ENCODE peak calls at places on chromosomes 6 and 20, in seven cellular contexts. X is suprapubic skin, Q is GM23338, F is stomach, M is HL-60, T is endothelial cell of umbilical vein, O is breast epithelium. P is an unnamed sample. For H3K27me3, the result is how much of the 10 kb centered on the place peaks cover.

GRCh38 chr6:135921176-135921575 is 69.7 kb downstream of the PDE7B start:
- DNase-seq in X (no peak), Q (no peak), F (no peak), M (no peak), T (no peak), O (no peak), P (no peak)

GRCh38 chr6:38460216-38460615 is 179.5 kb downstream of the BTBD9 start:
- DNase-seq in X (no peak), Q (no peak), F (no peak), M (no peak), T (no peak), O (no peak), P (no peak)

GRCh38 chr20:4165984-4166725 is 150.8 kb upstream of the RNF24 start:
- DNase-seq in X (no peak), Q (no peak), F (no peak), M (no peak), T (no peak), O (no peak), P (no peak)

GRCh38 chr20:10708342-10709185 is 34.8 kb upstream of the JAG1 start:
- DNase-seq in X (no peak), Q (no peak), F (no peak), M (no peak), T (peak), O (no peak), P (no peak)

GRCh38 chr20:47586648-47587306 is 85.1 kb downstream of the NCOA3 start:
- DNase-seq in X (no peak), Q (peak), F (no peak), M (no peak), T (no peak), O (no peak), P (no peak)

GRCh38 chr6:113876654-113877053 is 19.5 kb downstream of the MARCKS start:
- DNase-seq in X (no peak), Q (peak), F (no peak), M (no peak), T (no peak), O (no peak), P (no peak)

GRCh38 chr20:41428285-41428684 is 61.7 kb upstream of the EMILIN3 start:
- DNase-seq in X (no peak), Q (no peak), F (no peak), M (no peak), T (no peak), O (no peak), P (no peak)

GRCh38 chr6:122028933-122029332 is 370.5 kb upstream of the HSF2 start:
- DNase-seq in X (no peak), Q (no peak), F (no peak), M (no peak), T (no peak), O (no peak), P (no peak)

GRCh38 chr20:50281831-50282591 is 91.4 kb downstream of the CEBPB start:
- DNase-seq in X (no peak), Q (peak), F (no peak), M (peak), T (no peak), O (no peak), P (no peak)

GRCh38 chr6:72739368-72739779 is 117.5 kb downstream of the KCNQ5 start:
- DNase-seq in X (no peak), Q (no peak), F (no peak), M (no peak), T (no peak), O (no peak), P (no peak)

GRCh38 chr6:22145823-22146379 is 150.9 kb downstream of the PRL start:
- DNase-seq in X (peak), Q (peak), F (no peak), M (peak), T (peak), O (no peak), P (no peak)

GRCh38 chr20:45823949-45824835 is 2.9 kb downstream of the TNNC2 start:
- DNase-seq in X (no peak), Q (peak), F (peak), M (peak), T (peak), O (no peak), P (peak)

GRCh38 chr6:157825243-157825904 is 2.3 kb downstream of the SNX9 start:
- DNase-seq in X (no peak), Q (no peak), F (no peak), M (no peak), T (peak), O (no peak), P (no peak)

GRCh38 chr20:53599039-53599362 is 5.4 kb upstream of the ZNF217 start:
- DNase-seq in X (no peak), Q (no peak), F (no peak), M (no peak), T (no peak), O (no peak), P (no peak)

GRCh38 chr6:33962186-33962585 is 158.4 kb upstream of the MLN start:
- DNase-seq in X (peak), Q (no peak), F (no peak), M (no peak), T (no peak), O (peak), P (no peak)

GRCh38 chr20:46853926-46854325 is 40.7 kb upstream of the EYA2 start:
- DNase-seq in X (no peak), Q (no peak), F (no peak), M (no peak), T (no peak), O (no peak), P (no peak)

GRCh38 chr6:158815915-158816314 is 3.3 kb downstream of the EZR start:
- DNase-seq in X (no peak), Q (no peak), F (no peak), M (no peak), T (no peak), O (no peak), P (no peak)

GRCh38 chr6:81682238-81682795 is 70.2 kb downstream of the TENT5A start:
- DNase-seq in X (no peak), Q (no peak), F (no peak), M (no peak), T (no peak), O (no peak), P (no peak)

GRCh38 chr20:23782366-23782983 is 31.7 kb upstream of the CST1 start:
- DNase-seq in X (no peak), Q (peak), F (no peak), M (peak), T (peak), O (no peak), P (no peak)

GRCh38 chr6:150719099-150719767 is 119.5 kb downstream of the PLEKHG1 start:
- DNase-seq in X (no peak), Q (no peak), F (no peak), M (no peak), T (no peak), O (no peak), P (no peak)

GRCh38 chr20:10314198-10314597 is 95.6 kb downstream of the SNAP25 start:
- DNase-seq in X (no peak), Q (no peak), F (no peak), M (no peak), T (no peak), O (no peak), P (no peak)

GRCh38 chr6:150575840-150576239 is 23.8 kb upstream of the PLEKHG1 start:
- DNase-seq in X (no peak), Q (no peak), F (no peak), M (no peak), T (no peak), O (no peak), P (no peak)

GRCh38 chr6:33292996-33293682 is 3.7 kb downstream of the PFDN6 start:
- DNase-seq in X (no peak), Q (no peak), F (no peak), M (no peak), T (no peak), O (no peak), P (no peak)

GRCh38 chr20:37007898-37008649 is 56.6 kb upstream of the SAMHD1 start:
- DNase-seq in X (no peak), Q (no peak), F (no peak), M (peak), T (peak), O (no peak), P (no peak)

GRCh38 chr6:42100029-42100901 is 42.2 kb downstream of the C6orf132 start:
- DNase-seq in X (no peak), Q (no peak), F (no peak), M (no peak), T (peak), O (no peak), P (peak)

GRCh38 chr6:610882-611281 is 46.0 kb downstream of the HUS1B start:
- DNase-seq in X (no peak), Q (no peak), F (no peak), M (peak), T (no peak), O (no peak), P (no peak)

GRCh38 chr20:10217517-10218410 is 866 bp upstream of the SNAP25 start:
- DNase-seq in X (no peak), Q (peak), F (no peak), M (no peak), T (peak), O (no peak), P (peak)

GRCh38 chr20:10096790-10097189 is 62.0 kb downstream of the ANKEF1 start:
- DNase-seq in X (no peak), Q (no peak), F (no peak), M (no peak), T (no peak), O (no peak), P (no peak)

GRCh38 chr6:133159269-133159795 is 81.8 kb upstream of the EYA4 start:
- DNase-seq in X (no peak), Q (no peak), F (no peak), M (no peak), T (no peak), O (no peak), P (no peak)

GRCh38 chr6:79911992-79912391 is 35.4 kb downstream of the ELOVL4 start:
- DNase-seq in X (no peak), Q (no peak), F (no peak), M (no peak), T (no peak), O (no peak), P (no peak)

GRCh38 chr6:166813461-166813860 is 142.9 kb downstream of the RNASET2 start:
- DNase-seq in X (no peak), Q (no peak), F (no peak), M (no peak), T (no peak), O (no peak), P (no peak)

GRCh38 chr20:25339608-25340007 is 51.0 kb downstream of the ABHD12 start:
- DNase-seq in X (no peak), Q (no peak), F (peak), M (no peak), T (no peak), O (no peak), P (peak)

GRCh38 chr20:45827712-45828111 is 600 bp upstream of the TNNC2 start:
- DNase-seq in X (no peak), Q (no peak), F (no peak), M (no peak), T (no peak), O (no peak), P (no peak)

GRCh38 chr6:35370799-35371493 is 28.6 kb downstream of the PPARD start:
- DNase-seq in X (no peak), Q (no peak), F (no peak), M (peak), T (no peak), O (no peak), P (no peak)

GRCh38 chr6:111957623-111958315 is 84.5 kb upstream of the FYN start:
- DNase-seq in X (no peak), Q (peak), F (no peak), M (no peak), T (no peak), O (no peak), P (no peak)

GRCh38 chr6:13268914-13269532 is 59.3 kb downstream of the TBC1D7 start:
- DNase-seq in X (no peak), Q (peak), F (no peak), M (no peak), T (no peak), O (no peak), P (no peak)

GRCh38 chr6:81750201-81750600 is 2.3 kb downstream of the TENT5A start:
- DNase-seq in X (no peak), Q (no peak), F (no peak), M (no peak), T (no peak), O (no peak), P (no peak)

DNA sequence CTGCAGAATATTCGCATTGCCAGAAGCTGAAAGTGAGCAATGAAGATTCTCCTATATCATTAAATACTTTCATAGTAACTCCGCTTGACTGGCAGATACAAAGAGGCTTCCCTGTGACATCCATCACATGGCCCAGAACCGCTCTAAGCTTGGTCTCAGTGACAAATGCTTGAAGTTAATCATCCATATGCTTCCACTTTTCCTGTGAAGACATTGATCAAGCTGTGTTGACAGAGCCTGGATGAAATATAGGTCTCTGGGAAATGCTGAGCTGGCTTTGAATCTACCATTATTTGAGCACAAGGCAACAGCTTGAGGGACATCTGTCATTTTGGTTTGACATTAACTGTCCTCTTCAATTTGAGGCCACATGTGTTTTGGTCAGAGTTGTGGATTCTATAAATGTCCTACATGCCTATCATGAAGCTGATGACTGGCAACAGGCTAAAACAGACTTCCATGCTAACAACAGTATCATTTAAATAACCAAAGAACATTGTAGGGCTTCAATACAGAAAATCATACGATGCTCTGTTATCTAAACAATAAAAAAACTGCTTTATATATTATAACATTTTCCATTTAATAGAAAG is 402.2 kb upstream of the IRAK1BP1 start:
- DNase-seq in X (no peak), Q (no peak), F (no peak), M (no peak), T (no peak), O (no peak), P (no peak)
- TF ChIP-seq POLR2AphosphoS5 in X (no peak), Q (no peak), F (no peak), M (no peak), T (no peak), O (no peak), P (no peak)

GRCh38 chr20:62723768-62724420 is 15.3 kb downstream of the NTSR1 start:
- DNase-seq in X (no peak), Q (no peak), F (no peak), M (no peak), T (no peak), O (no peak), P (no peak)
- H3K27me3 ChIP-seq in X (half or more), Q (under half), F (half or more), M (under half), T (under half), O (under half), P (under half)

DNA sequence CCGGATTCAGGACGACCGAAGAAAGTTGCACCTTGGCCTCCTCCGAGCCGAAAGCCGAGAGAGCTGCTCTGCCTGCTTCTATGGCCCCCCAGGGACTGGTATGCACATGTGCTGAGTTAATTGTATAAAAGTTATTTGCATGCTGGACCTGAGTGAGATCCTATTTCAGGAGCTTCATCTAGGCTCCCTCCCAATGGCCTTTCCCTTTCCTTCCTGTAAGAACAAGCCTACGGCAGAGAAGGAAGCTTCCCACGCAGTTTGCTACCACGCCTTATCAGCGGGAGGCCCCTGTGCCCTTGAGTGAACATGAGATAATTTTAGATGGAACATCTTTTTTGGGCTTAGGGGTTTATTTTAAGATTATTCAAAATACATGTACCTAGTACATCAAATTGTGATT is 65.9 kb downstream of the RIN2 start:
- DNase-seq in X (no peak), Q (peak), F (no peak), M (no peak), T (no peak), O (no peak), P (no peak)
- TF ChIP-seq POLR2AphosphoS5 in X (no peak), Q (no peak), F (no peak), M (no peak), T (no peak), O (no peak), P (no peak)

DNA sequence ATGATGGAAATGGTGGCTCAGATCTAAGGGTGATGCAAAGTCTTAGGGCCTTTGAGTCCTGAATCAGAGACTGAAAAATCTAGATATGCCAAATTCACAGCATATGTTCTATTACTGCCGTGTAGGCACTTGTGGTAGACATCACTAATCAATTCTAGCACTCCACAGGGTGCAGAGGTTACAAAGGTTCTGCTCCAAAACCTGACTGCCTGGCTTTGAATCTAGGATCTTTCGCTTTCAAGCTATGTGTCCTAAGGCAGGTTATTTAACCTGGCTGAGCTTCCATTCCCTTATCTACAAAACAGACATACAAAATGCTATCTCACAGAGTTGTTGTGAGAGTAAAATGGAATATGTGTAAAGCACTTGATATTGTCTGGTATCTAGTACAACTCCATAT is 206.7 kb downstream of the TFAP2C start:
- DNase-seq in X (no peak), Q (no peak), F (no peak), M (no peak), T (no peak), O (no peak), P (no peak)
- H3K27me3 ChIP-seq in X (under half), Q (under half), F (half or more), M (under half), T (under half), O (under half), P (under half)

DNA sequence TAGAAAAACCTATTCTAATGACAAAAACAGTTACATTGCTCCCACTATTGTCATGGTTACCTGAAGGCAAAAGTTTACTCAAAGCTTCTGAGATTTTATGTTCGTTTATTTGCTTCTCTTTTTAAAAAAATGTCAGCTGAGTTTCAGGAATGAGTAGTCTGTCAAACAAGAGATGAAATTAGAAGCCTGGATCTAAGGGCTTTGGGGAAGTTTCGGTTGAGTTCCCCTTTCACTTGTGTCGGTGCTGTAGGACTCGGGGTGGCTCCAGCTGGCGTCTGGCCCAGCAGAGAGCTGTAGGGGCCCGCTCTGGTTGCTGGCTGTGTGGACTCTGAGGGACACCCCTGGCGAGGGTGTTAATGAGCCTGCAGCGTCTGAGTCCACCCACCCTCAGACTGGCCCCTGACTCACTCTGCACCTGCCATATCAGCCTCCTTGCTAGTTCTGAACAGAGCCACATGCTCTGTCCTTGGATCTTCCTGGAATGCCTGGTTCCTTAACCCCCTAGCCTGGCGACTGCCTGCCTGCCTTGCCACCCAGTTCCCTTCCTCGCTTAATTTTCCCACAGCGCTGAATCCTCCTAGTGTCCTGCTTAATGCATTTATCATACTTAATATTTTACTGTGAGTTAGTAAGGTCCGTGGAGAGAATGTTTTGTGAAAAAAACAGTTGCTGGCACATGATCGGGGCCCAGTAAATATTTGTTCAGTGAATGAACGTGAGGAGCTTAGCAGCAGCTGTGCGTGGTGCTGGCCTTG is 1.4 kb downstream of the DNAJC5 start:
- DNase-seq in X (no peak), Q (peak), F (peak), M (peak), T (peak), O (no peak), P (peak)
- TF ChIP-seq POLR2AphosphoS5 in X (no peak), Q (no peak), F (no peak), M (peak), T (peak), O (no peak), P (no peak)

GRCh38 chr20:59752101-59752586 is 147.8 kb downstream of the PHACTR3 start:
- DNase-seq in X (no peak), Q (no peak), F (no peak), M (peak), T (no peak), O (no peak), P (peak)
- H3K27me3 ChIP-seq in X (half or more), Q (under half), F (half or more), M (under half), T (under half), O (under half), P (under half)

GRCh38 chr6:85186546-85187170 is 263.2 kb upstream of the NT5E start:
- DNase-seq in X (no peak), Q (no peak), F (no peak), M (no peak), T (peak), O (no peak), P (no peak)

GRCh38 chr6:85191656-85192055 is 258.2 kb upstream of the NT5E start:
- DNase-seq in X (no peak), Q (no peak), F (no peak), M (no peak), T (peak), O (no peak), P (no peak)

DNA sequence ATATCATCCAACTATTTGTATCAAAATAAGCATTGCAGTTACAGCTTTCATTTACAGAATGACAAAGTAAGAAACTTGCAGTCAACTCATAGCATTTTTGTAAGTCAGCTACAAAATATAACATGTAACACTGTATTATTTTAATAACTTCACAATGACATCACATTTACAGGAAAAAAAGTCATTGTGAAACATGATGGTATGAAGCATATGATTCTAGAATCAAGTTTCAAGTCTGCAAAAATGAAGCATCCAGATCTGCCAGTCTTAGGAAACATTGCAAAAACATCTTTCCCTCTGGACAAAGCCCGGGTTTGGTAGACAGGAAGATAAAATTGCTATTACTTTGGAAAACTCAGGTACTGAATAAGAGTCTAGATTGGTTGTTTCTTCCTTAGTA is 263.9 kb upstream of the NT5E start:
- DNase-seq in X (no peak), Q (no peak), F (no peak), M (no peak), T (no peak), O (no peak), P (no peak)
- TF ChIP-seq POLR2AphosphoS5 in X (no peak), Q (no peak), F (no peak), M (no peak), T (no peak), O (no peak), P (no peak)

P was measured in transverse colon.